ENCODE peak calls at places on chromosomes 7 and 10, in four cellular contexts. F, B, O and U are unnamed samples.

GRCh38 chr7:100865372-100865911 is 1.7 kb upstream of the TRIP6 start:
- DNase-seq in B (no peak), O (no peak), F (peak), U (no peak)

GRCh38 chr7:23394828-23395227 is 75.5 kb downstream of the IGF2BP3 start:
- DNase-seq in F (no peak), B (no peak), O (no peak), U (no peak)

GRCh38 chr10:19921300-19922140 is 105.3 kb downstream of the PLXDC2 start:
- DNase-seq in B (no peak), O (no peak), F (no peak), U (no peak)

GRCh38 chr10:34538291-34538829 is 276.7 kb downstream of the PARD3 start:
- DNase-seq in F (no peak), O (peak), B (no peak), U (peak)

GRCh38 chr7:1671876-1672451 is 1.9 kb downstream of the ELFN1 start:
- DNase-seq in F (no peak), B (no peak), O (no peak), U (no peak)

GRCh38 chr10:35707642-35708425 is 65.7 kb upstream of the FZD8 start:
- DNase-seq in B (no peak), O (no peak), F (no peak), U (no peak)

GRCh38 chr10:67943917-67944316 is 59.5 kb downstream of the SIRT1 start:
- DNase-seq in F (no peak), B (no peak), O (no peak), U (no peak)

GRCh38 chr7:141150465-141150864 is 76.6 kb downstream of the TMEM178B start:
- DNase-seq in F (no peak), O (no peak), B (no peak), U (no peak)

GRCh38 chr7:118573065-118573464 is 348.6 kb downstream of the ANKRD7 start:
- DNase-seq in F (no peak), O (no peak), B (no peak), U (no peak)

GRCh38 chr10:70090951-70091350 is 38.3 kb downstream of the MACROH2A2 start:
- DNase-seq in F (no peak), O (no peak), B (no peak), U (no peak)

GRCh38 chr10:131065673-131066331 is 245.7 kb downstream of the TCERG1L start:
- DNase-seq in B (no peak), F (no peak), O (no peak), U (no peak)

GRCh38 chr7:144723311-144723710 is 112.5 kb downstream of the TPK1 start:
- DNase-seq in B (no peak), O (no peak), F (no peak), U (no peak)

GRCh38 chr10:19250542-19250941 is 201.9 kb downstream of the MALRD1 start:
- DNase-seq in B (no peak), F (no peak), O (no peak), U (no peak)

GRCh38 chr7:70654979-70655378 is 477.0 kb upstream of the GALNT17 start:
- DNase-seq in B (no peak), F (no peak), O (no peak), U (no peak)

GRCh38 chr7:125059861-125060456 is 130.3 kb upstream of the POT1 start:
- DNase-seq in B (no peak), F (no peak), O (peak), U (no peak)

GRCh38 chr7:66413379-66414114 is 208.4 kb downstream of the TPST1 start:
- DNase-seq in F (peak), B (peak), O (peak), U (peak)

GRCh38 chr10:132450825-132451505 is 54.0 kb downstream of the PWWP2B start:
- DNase-seq in B (no peak), F (no peak), O (no peak), U (no peak)

GRCh38 chr7:151094675-151095074 is 8.4 kb downstream of the AGAP3 start:
- DNase-seq in F (no peak), O (no peak), B (no peak), U (no peak)

GRCh38 chr10:80170026-80170425 is 35.3 kb downstream of the ANXA11 start:
- DNase-seq in F (no peak), O (no peak), B (no peak), U (no peak)

GRCh38 chr10:80168111-80168511 is 35.6 kb downstream of the PLAC9 start:
- DNase-seq in O (no peak), B (no peak), F (no peak), U (no peak)

GRCh38 chr10:80170641-80171040 is 34.7 kb downstream of the ANXA11 start:
- DNase-seq in B (no peak), F (no peak), O (no peak), U (no peak)

GRCh38 chr10:80167471-80167870 is 34.9 kb downstream of the PLAC9 start:
- DNase-seq in O (no peak), B (no peak), F (no peak), U (no peak)

GRCh38 chr10:80168679-80169380 is 36.3 kb downstream of the PLAC9 start:
- DNase-seq in F (no peak), O (peak), B (no peak), U (peak)
- TF ChIP-seq CTCF in F (no peak), O (peak), B (no peak), U (peak)

GRCh38 chr7:130365093-130365492 is 15.2 kb upstream of the CPA1 start:
- DNase-seq in F (no peak), B (no peak), O (no peak), U (no peak)

GRCh38 chr7:130366561-130366960 is 13.7 kb upstream of the CPA1 start:
- DNase-seq in O (no peak), B (no peak), F (no peak), U (no peak)

GRCh38 chr7:130365511-130366441 is 14.5 kb upstream of the CPA1 start:
- DNase-seq in O (no peak), B (no peak), F (peak), U (peak)

GRCh38 chr7:130363156-130363847 is 17.0 kb upstream of the CPA1 start:
- DNase-seq in F (peak), B (no peak), O (no peak), U (no peak)

GRCh38 chr7:130364446-130364845 is 15.8 kb upstream of the CPA1 start:
- DNase-seq in O (no peak), B (no peak), F (no peak), U (no peak)
- TF ChIP-seq CTCF in O (no peak), B (no peak), F (no peak), U (no peak)

GRCh38 chr10:65565246-65565645 is 1360.6 kb upstream of the LRRTM3 start:
- DNase-seq in B (no peak), O (no peak), F (no peak), U (no peak)

GRCh38 chr10:65571011-65571570 is 1354.7 kb upstream of the LRRTM3 start:
- DNase-seq in F (no peak), O (no peak), B (no peak), U (no peak)

GRCh38 chr10:65566906-65567305 is 1358.9 kb upstream of the LRRTM3 start:
- DNase-seq in F (no peak), B (no peak), O (no peak), U (no peak)

DNA sequence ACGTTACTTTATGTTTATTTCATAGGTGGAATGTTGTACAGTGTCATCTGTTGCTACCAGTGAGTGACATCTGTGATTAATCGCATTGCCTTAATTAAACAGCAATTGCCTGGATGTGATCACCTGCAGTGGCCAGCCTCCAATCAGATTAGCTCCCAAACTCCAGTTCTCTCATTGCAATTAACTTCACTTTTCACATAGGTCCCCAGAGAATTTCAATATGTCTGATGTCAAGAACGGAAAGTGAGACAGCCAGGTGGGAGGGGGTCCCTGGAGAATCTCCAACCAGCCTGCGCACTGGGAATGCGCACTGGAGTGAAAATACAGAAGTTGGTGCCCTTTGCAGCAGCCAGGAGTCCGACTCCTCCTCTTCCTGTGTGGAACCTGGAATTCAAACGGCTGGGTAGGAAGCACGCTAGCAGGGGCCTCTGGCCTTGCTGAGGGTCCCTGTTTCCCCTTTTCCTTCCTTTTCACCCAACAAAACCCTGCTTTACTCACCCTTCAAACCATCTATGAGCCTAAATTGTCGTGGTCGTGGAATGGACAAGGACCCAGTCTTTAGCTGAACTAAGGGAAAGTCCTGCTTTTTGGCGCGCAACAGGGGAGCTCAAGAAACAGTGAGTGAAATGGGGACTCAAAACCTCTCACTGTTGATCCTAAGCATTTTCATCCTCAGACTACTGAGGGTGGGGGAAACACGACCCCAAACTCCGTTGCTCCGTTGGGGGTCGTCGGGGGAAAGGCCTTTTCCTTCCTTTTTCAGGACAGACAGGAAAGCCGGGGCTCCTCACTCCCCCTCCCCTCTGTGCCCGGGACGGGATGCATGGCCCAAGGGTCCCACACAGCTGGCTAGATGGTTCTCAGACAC is 1355.5 kb upstream of the LRRTM3 start:
- DNase-seq in B (no peak), O (no peak), F (no peak), U (no peak)
- TF ChIP-seq CTCF in B (no peak), O (no peak), F (no peak), U (no peak)

GRCh38 chr7:107044347-107045194 is at the start of gene PRKAR2B:
- DNase-seq in B (peak), O (peak), F (peak), U (peak)
- TF ChIP-seq CTCF in B (no peak), O (no peak), F (no peak), U (no peak)

GRCh38 chr10:111344804-111345203 is 268.0 kb downstream of the ADRA2A start:
- DNase-seq in B (no peak), F (no peak), O (peak), U (no peak)
- TF ChIP-seq CTCF in B (no peak), F (no peak), O (peak), U (no peak)

GRCh38 chr7:24885305-24885704 is 94.7 kb downstream of the OSBPL3 start:
- DNase-seq in B (no peak), O (no peak), F (no peak), U (no peak)
- TF ChIP-seq CTCF in B (no peak), O (no peak), F (no peak), U (no peak)

GRCh38 chr10:62113680-62114079 is 155.0 kb downstream of the RTKN2 start:
- DNase-seq in O (no peak), F (no peak), B (no peak), U (no peak)
- TF ChIP-seq CTCF in O (no peak), F (no peak), B (no peak), U (no peak)